ENCODE peak calls at places on chromosomes 7 and 10, in eight cellular contexts. N is AG10803, T is endodermal cell, M is transverse colon, X is body of pancreas, G is cardiac fibroblast, B is dorsolateral prefrontal cortex, R is mammary epithelial cell. F is an unnamed sample.

GRCh38 chr10:49254556-49255318 is 44.2 kb upstream of the C10orf71 start:
- DNase-seq in N (no peak), T (peak; percentile 59), M (no peak), X (no peak), G (no peak), B (no peak), R (no peak), F (no peak)

GRCh38 chr7:77800158-77800557 is 1.6 kb downstream of the PHTF2 start:
- DNase-seq in N (no peak), T (no peak), M (no peak), X (no peak), G (peak; percentile 21), B (no peak), R (no peak), F (no peak)

GRCh38 chr10:43076876-43077420 is at the start of gene RET:
- DNase-seq in N (no peak), T (peak; percentile 90), M (peak; percentile 43), X (peak; percentile 43), G (peak; percentile 9), B (no peak), R (peak; percentile 40), F (no peak)

GRCh38 chr10:8136745-8137144 is 82.3 kb downstream of the GATA3 start:
- DNase-seq in N (no peak), T (no peak), M (no peak), X (no peak), G (no peak), B (no peak), R (no peak), F (no peak)

GRCh38 chr10:44581996-44582395 is 197.1 kb upstream of the CXCL12 start:
- DNase-seq in N (peak; percentile 51), T (peak; percentile 36), M (no peak), X (no peak), G (no peak), B (no peak), R (no peak), F (no peak)

GRCh38 chr10:49347827-49348226 is 48.1 kb downstream of the DRGX start:
- DNase-seq in N (no peak), T (no peak), M (no peak), X (no peak), G (no peak), B (no peak), R (no peak), F (no peak)

GRCh38 chr10:72597897-72598296 is 28.0 kb downstream of the MICU1 start:
- DNase-seq in N (peak; percentile 74), T (no peak), M (no peak), X (no peak), G (peak; percentile 32), B (no peak), R (no peak), F (no peak)

GRCh38 chr7:94687810-94688209 is 31.9 kb upstream of the SGCE start:
- DNase-seq in N (peak; percentile 18), T (no peak), M (no peak), X (no peak), G (peak; percentile 52), B (no peak), R (no peak), F (no peak)

GRCh38 chr7:39421661-39422060 is 144.5 kb upstream of the YAE1 start:
- DNase-seq in N (no peak), T (no peak), M (no peak), X (no peak), G (no peak), B (no peak), R (no peak), F (no peak)

GRCh38 chr7:15399446-15399845 is 162.4 kb downstream of the AGMO start:
- DNase-seq in N (peak; percentile 12), T (no peak), M (no peak), X (no peak), G (peak; percentile 54), B (no peak), R (no peak), F (no peak)

GRCh38 chr10:100287756-100288155 is 1.3 kb upstream of the BLOC1S2 start:
- DNase-seq in N (no peak), T (no peak), M (no peak), X (no peak), G (no peak), B (no peak), R (peak; percentile 54), F (no peak)

GRCh38 chr7:87599336-87599735 is 1.3 kb downstream of the ABCB1 start:
- DNase-seq in N (no peak), T (no peak), M (peak; percentile 53), X (peak; percentile 25), G (no peak), B (no peak), R (no peak), F (no peak)

GRCh38 chr7:100568936-100569844 is 4.5 kb downstream of the SAP25 start:
- DNase-seq in N (no peak), T (peak; percentile 95), M (peak; percentile 74), X (peak; percentile 77), G (peak; percentile 36), B (peak; percentile 57), R (no peak), F (no peak)

GRCh38 chr7:138738551-138739335 is 37.6 kb upstream of the SVOPL start:
- DNase-seq in N (peak; percentile 75), T (peak; percentile 95), M (peak; percentile 85), X (peak; percentile 88), G (peak; percentile 89), B (peak; percentile 94), R (peak; percentile 74), F (peak; percentile 57)

GRCh38 chr10:93471110-93471651 is 11.0 kb downstream of the MYOF start:
- DNase-seq in N (peak; percentile 97), T (no peak), M (no peak), X (peak; percentile 33), G (peak; percentile 98), B (no peak), R (peak; percentile 90), F (peak; percentile 97)

GRCh38 chr7:136925049-136925448 is 56.6 kb downstream of the CHRM2 start:
- DNase-seq in N (no peak), T (no peak), M (no peak), X (no peak), G (peak; percentile 14), B (no peak), R (no peak), F (no peak)

GRCh38 chr7:119271147-119271779 is 1001.7 kb upstream of the KCND2 start:
- DNase-seq in N (no peak), T (no peak), M (no peak), X (no peak), G (no peak), B (no peak), R (no peak), F (no peak)

DNA sequence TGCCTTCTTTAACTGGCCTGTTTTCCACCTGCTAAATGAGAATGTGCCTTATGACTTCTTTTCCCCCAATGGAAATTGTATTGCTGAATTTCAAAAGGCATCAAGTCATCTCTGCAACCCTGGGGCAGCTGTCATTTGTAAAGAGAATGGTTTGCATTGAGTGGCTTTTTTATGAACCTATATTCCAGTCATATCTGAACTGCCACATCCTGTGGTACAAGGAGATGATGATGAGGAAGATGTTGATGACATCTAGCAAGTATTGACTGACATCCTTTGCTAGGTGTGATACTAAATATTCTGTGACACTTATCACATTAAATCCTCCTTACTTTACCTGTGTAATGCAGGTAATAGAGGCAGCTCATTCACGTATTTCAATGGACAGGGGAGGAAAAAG is 88.3 kb upstream of the KIAA1217 start:
- DNase-seq in N (no peak), T (no peak), M (no peak), X (no peak), G (no peak), B (no peak), R (no peak), F (no peak)
- H3K4me3 ChIP-seq in N (no peak overlapping the region), T (no peak overlapping the region), M (no peak overlapping the region), X (no peak overlapping the region), G (no peak overlapping the region), B (no peak overlapping the region), R (no peak overlapping the region), F (no peak overlapping the region)

DNA sequence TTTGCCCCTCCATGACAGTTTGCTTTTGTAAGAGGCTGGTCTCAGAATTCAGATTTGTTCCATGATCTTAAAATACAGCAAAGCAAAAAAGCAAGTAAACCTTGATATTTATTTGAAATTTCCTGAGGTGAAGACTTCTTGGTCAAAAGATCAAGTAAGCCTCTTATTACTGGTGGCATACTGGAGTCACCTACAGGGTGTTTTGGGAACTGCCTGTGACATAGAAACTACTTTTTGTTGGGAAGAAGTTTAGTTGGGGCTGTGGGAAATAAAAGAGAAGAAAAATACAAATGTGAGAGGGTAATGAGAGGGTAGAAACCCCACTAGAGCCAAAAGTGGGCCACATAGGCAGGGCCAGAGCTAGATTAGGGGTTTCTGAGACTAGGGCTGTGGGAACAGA is 217.9 kb downstream of the OTUD1 start:
- DNase-seq in N (peak; percentile 8), T (peak; percentile 57), M (no peak), X (peak; percentile 41), G (peak; percentile 2), B (no peak), R (peak; percentile 11), F (no peak)
- TF ChIP-seq CTCF in N (peak; percentile 54), T (peak; percentile 82), M (no peak), X (peak; percentile 73), G (peak; percentile 16), B (peak; percentile 17), R (peak; percentile 70), F (no peak)

GRCh38 chr7:155298834-155299538 is 1.3 kb downstream of the INSIG1 start:
- DNase-seq in N (peak; percentile 90), T (peak; percentile 98), M (peak; percentile 95), X (peak; percentile 96), G (peak; percentile 97), B (peak; percentile 99), R (peak; percentile 97), F (peak; percentile 81)
- H3K4me3 ChIP-seq in N (peak overlapping the region; percentile 74), T (peak overlapping the region; percentile 87), M (peak overlapping the region; percentile 90), X (peak overlapping the region; percentile 89), G (peak overlapping the region; percentile 85), B (peak overlapping the region; percentile 83), R (peak overlapping the region; percentile 59), F (peak overlapping the region; percentile 56)

DNA sequence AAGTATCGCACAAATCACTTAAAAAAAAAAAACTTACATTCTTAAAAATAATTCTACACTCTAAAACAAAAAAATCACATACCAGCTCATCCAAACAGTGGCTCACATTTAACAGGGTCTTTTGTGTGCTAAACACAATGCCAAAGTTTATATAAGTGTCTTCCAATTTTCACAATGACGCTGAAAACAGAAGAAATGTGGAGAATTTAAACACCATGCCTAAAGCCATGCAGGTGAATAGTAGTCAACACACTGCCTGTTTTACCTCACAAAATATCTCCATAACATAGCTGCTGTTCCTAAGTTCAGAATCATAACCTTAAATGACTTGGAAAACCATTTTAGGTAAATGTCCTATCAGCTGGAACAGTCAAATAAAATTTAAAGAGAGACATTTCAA is 55.0 kb downstream of the GRB10 start:
- DNase-seq in N (no peak), T (no peak), M (no peak), X (no peak), G (no peak), B (no peak), R (no peak), F (no peak)
- TF ChIP-seq CTCF in N (no peak), T (no peak), M (no peak), X (no peak), G (no peak), B (no peak), R (no peak), F (no peak)

F was measured in AG09309.